ENCODE peak calls at places on chromosomes 3 and 15, in four cellular contexts. Y is HCT116, L is body of pancreas, H is uterus. M is an unnamed sample. For H3K4me1 and H3K36me3, the result is how much of the 10 kb centered on the place peaks cover.

GRCh38 chr3:9710174-9710739 is 6.6 kb downstream of the CPNE9 start:
- DNase-seq in L (no peak), Y (no peak), H (no peak), M (no peak)

GRCh38 chr3:147797095-147797494 is 387.9 kb downstream of the ZIC1 start:
- DNase-seq in L (no peak), H (no peak), Y (no peak), M (no peak)

GRCh38 chr3:156233875-156234274 is 113.5 kb downstream of the KCNAB1 start:
- DNase-seq in L (no peak), Y (no peak), H (no peak), M (no peak)

GRCh38 chr3:24156466-24156865 is 211.4 kb downstream of the NR1D2 start:
- DNase-seq in H (no peak), L (no peak), Y (peak), M (no peak)

GRCh38 chr15:29337156-29337959 is 67.7 kb upstream of the NSMCE3 start:
- DNase-seq in H (no peak), Y (no peak), L (peak), M (no peak)

GRCh38 chr3:196128172-196128843 is 46.4 kb upstream of the TFRC start:
- DNase-seq in Y (no peak), H (no peak), L (no peak), M (no peak)

GRCh38 chr15:52076889-52077781 is 35.4 kb downstream of the BCL2L10 start:
- DNase-seq in L (no peak), H (no peak), Y (peak), M (no peak)

GRCh38 chr15:31328999-31329639 is 2.5 kb downstream of the KLF13 start:
- DNase-seq in Y (no peak), H (no peak), L (peak), M (no peak)

GRCh38 chr15:72472907-72473669 is 1.0 kb upstream of the ARIH1 start:
- DNase-seq in H (no peak), L (no peak), Y (no peak), M (peak)

GRCh38 chr3:127411083-127411727 is 123.4 kb upstream of the PRR20G start:
- DNase-seq in H (no peak), Y (no peak), L (no peak), M (no peak)

GRCh38 chr3:18795078-18795477 is 353.2 kb upstream of the KCNH8 start:
- DNase-seq in Y (no peak), L (no peak), H (no peak), M (no peak)

GRCh38 chr3:129558076-129558771 is 15.2 kb downstream of the H1-8 start:
- DNase-seq in Y (no peak), L (no peak), H (no peak), M (no peak)

GRCh38 chr3:129558772-129559564 is 16.0 kb downstream of the H1-8 start:
- DNase-seq in Y (no peak), L (no peak), H (no peak), M (no peak)

GRCh38 chr3:129556358-129556695 is 13.4 kb downstream of the H1-8 start:
- DNase-seq in Y (no peak), H (no peak), L (no peak), M (no peak)

GRCh38 chr3:129556890-129557736 is 14.1 kb downstream of the H1-8 start:
- DNase-seq in Y (no peak), H (no peak), L (no peak), M (no peak)

DNA sequence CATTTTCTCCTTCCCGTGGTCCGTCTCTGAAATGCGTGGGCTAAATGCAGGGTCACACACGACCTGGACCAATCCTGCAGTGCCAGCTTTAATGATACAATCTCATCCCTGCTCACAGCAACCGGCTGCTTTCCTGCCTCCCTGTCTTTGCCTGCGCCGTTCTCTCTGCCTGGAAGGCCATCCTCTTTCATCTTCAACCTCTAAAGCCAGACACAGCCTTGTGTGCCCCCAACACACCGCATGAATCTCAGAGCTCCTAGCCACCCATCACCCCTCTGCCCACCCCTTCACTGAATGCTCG is 14.7 kb downstream of the H1-8 start:
- DNase-seq in H (no peak), L (no peak), Y (no peak), M (no peak)
- H3K4me1 ChIP-seq in H (under half), L (under half), Y (under half), M (under half)

DNA sequence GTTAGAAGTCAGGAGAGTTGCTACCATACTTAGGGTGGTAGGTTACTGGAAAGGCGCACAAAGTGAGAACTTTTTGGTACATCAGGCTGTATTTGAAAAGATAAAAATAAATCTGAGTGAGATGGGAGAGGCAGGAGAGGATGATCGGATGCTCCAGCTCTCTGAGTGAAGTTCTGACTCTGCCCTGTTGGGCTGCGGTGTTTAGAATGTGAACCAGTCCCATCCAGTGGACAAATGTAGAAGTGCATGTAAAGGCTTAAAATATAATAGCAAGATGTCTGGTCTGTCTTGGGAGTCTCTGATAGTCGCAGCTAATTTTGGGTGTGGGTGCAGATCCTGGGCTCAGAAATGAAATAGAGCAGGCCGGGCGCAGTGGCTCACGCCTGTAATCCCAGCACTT is 30.4 kb downstream of the ACKR2 start:
- DNase-seq in Y (peak), L (peak), H (peak), M (peak)
- H3K36me3 ChIP-seq in Y (under half), L (under half), H (under half), M (under half)

DNA sequence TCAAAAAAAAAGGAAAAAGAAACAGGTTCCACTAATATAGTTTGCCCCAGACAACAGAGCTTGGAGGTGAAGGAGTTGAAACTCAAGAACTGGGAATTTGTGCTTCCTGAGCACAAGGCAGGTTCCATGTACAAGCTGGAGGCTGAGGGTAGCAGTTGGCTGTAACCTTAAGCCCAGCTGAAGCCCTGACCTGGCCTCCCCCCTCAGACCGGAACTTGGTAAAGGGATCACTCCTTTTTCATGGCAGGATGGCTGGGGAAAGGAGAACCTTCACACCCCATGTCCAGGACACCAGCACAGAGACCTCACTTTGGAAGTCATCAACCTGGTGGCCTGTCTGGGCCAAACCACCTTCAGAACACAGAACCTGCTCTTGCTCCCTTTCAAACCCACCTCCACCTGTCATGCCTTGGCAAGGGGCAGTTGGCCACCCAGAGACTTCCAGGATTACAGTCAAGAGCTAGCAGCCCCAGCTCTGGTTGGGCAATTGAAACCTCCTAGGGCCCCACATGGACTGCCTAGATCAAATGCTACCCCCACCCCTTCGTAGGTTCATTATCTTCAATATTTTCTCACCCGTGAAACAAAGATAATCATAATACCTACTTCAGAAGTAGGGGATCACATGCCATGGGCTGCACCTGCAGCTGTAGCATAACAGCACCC is 3.5 kb downstream of the RPL29 start:
- DNase-seq in Y (no peak), L (no peak), H (no peak), M (no peak)
- H3K27ac ChIP-seq in Y (peak), L (no peak), H (no peak), M (no peak)

DNA sequence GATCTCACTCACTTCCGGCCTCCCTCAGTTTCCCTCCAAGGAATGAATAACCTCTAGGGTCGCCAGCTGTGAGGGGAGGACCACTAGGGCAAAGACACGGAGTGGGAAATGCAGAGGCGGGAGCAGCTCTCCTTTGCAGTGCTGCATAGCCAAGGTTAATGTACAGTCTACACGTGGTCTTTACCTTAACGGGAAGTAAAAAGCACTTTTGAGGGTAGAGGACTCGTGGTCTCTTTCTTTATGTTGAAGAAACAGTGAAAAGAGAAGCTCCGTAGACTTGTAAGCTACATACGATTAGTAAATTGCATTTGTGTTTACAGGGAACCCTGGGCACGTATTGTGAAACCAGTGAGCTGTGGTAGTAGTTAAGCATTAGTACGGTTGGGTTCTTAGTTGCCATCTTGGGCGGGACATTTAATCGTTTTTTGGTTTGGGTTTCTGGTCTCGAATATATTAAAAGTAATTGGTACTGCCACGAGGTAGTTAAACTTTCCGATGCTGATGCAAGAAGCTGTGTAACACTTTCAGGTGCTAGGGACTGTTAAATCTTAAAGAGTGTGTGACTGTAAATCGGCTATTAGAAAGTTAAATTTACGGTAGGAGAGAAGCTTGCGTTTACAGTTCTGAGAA is 828 bp downstream of the U2SURP start:
- DNase-seq in L (no peak), H (no peak), Y (no peak), M (no peak)
- H3K4me1 ChIP-seq in L (under half), H (under half), Y (under half), M (under half)

M was measured in CD4-positive, CD25-positive, alpha-beta regulatory T cell.